ENCODE peak calls at places on chromosomes 13 and 19, in seven cellular contexts. G is natural killer cell; B is stimulated activated CD4-positive, alpha-beta T cell treated with anti-CD3 and anti-CD28 coated beads, Interleukin-15, amount 100 ng/mL, for 1 hour; A is activated B cell treated with CpG ODN at 0.5 μM for 24 hours; I is suprapubic skin; C is NCI-H82; M is fibroblast of villous mesenchyme. V is an unnamed sample.

GRCh38 chr13:113233101-113233500 is 23.7 kb downstream of the CUL4A start:
- DNase-seq in G (no peak), B (no peak), A (no peak), I (no peak), C (no peak), M (no peak), V (no peak)

GRCh38 chr19:43300876-43301765 is 31.8 kb upstream of the PSG9 start:
- DNase-seq in G (no peak), B (no peak), A (no peak), I (no peak), C (no peak), M (no peak), V (no peak)

GRCh38 chr19:2280633-2281264 is 1.2 kb downstream of the PEAK3 start:
- DNase-seq in G (no peak), B (no peak), A (no peak), I (no peak), C (no peak), M (no peak), V (no peak)

GRCh38 chr13:70905035-70905434 is 796.8 kb upstream of the KLHL1 start:
- DNase-seq in G (no peak), B (no peak), A (no peak), I (no peak), C (peak; percentile 16), M (no peak), V (no peak)

GRCh38 chr19:47310819-47311218 is 1.2 kb downstream of the C5AR1 start:
- DNase-seq in G (no peak), B (no peak), A (no peak), I (no peak), C (peak; percentile 54), M (peak; percentile 40), V (no peak)

GRCh38 chr13:28049880-28050871 is 50.2 kb downstream of the FLT3 start:
- DNase-seq in G (no peak), B (no peak), A (no peak), I (no peak), C (no peak), M (no peak), V (no peak)

GRCh38 chr13:46119883-46120614 is 15.2 kb upstream of the CPB2 start:
- DNase-seq in G (no peak), B (no peak), A (no peak), I (no peak), C (peak; percentile 46), M (peak; percentile 70), V (no peak)

GRCh38 chr19:8131517-8131916 is 17.9 kb downstream of the FBN3 start:
- DNase-seq in G (no peak), B (no peak), A (no peak), I (no peak), C (no peak), M (no peak), V (no peak)

GRCh38 chr13:41835871-41836270 is 125.0 kb downstream of the VWA8 start:
- DNase-seq in G (no peak), B (no peak), A (no peak), I (no peak), C (no peak), M (peak; percentile 69), V (no peak)

GRCh38 chr13:41004875-41005693 is 14.0 kb downstream of the ELF1 start:
- DNase-seq in G (no peak), B (no peak), A (no peak), I (no peak), C (no peak), M (peak; percentile 50), V (no peak)

GRCh38 chr19:18596752-18597157 is 8.2 kb downstream of the REX1BD start:
- DNase-seq in G (no peak), B (no peak), A (no peak), I (no peak), C (peak; percentile 85), M (peak; percentile 31), V (no peak)

GRCh38 chr19:21908066-21908465 is 72.1 kb upstream of the ZNF43 start:
- DNase-seq in G (no peak), B (no peak), A (no peak), I (no peak), C (no peak), M (no peak), V (no peak)

GRCh38 chr19:12723643-12724426 is at the start of gene TNPO2:
- DNase-seq in G (peak; percentile 23), B (peak; percentile 38), A (peak; percentile 55), I (no peak), C (peak; percentile 97), M (peak; percentile 63), V (peak; percentile 59)

GRCh38 chr19:50952890-50953289 is at the start of gene KLK5:
- DNase-seq in G (no peak), B (no peak), A (no peak), I (no peak), C (no peak), M (no peak), V (no peak)

GRCh38 chr13:28467886-28468519 is 26.9 kb downstream of the FLT1 start:
- DNase-seq in G (no peak), B (no peak), A (no peak), I (no peak), C (no peak), M (peak; percentile 56), V (no peak)

GRCh38 chr19:51124729-51125128 is at the start of gene SIGLEC9:
- DNase-seq in G (no peak), B (no peak), A (no peak), I (peak; percentile 82), C (no peak), M (no peak), V (no peak)

GRCh38 chr19:39405930-39406655 is 554 bp upstream of the ZFP36 start:
- DNase-seq in G (peak; percentile 72), B (peak; percentile 88), A (peak; percentile 73), I (no peak), C (peak; percentile 66), M (no peak), V (no peak)

GRCh38 chr13:99018418-99019180 is 40.7 kb upstream of the DOCK9 start:
- DNase-seq in G (no peak), B (no peak), A (no peak), I (no peak), C (no peak), M (peak; percentile 47), V (no peak)

GRCh38 chr19:1754651-1755466 is 1.6 kb downstream of the ONECUT3 start:
- DNase-seq in G (no peak), B (no peak), A (no peak), I (no peak), C (no peak), M (no peak), V (no peak)

GRCh38 chr13:73417012-73417615 is 358.3 kb downstream of the KLF5 start:
- DNase-seq in G (no peak), B (no peak), A (no peak), I (no peak), C (peak; percentile 61), M (peak; percentile 14), V (no peak)

GRCh38 chr13:113742445-113743120 is 16.4 kb upstream of the TMEM255B start:
- DNase-seq in G (no peak), B (no peak), A (no peak), I (no peak), C (no peak), M (no peak), V (peak; percentile 61)

GRCh38 chr13:21336609-21337008 is 122.5 kb downstream of the ZDHHC20 start:
- DNase-seq in G (no peak), B (no peak), A (no peak), I (no peak), C (no peak), M (no peak), V (no peak)

GRCh38 chr19:7533281-7533819 is 2.2 kb upstream of the PNPLA6 start:
- DNase-seq in G (no peak), B (no peak), A (no peak), I (no peak), C (no peak), M (peak; percentile 55), V (no peak)

GRCh38 chr19:6235031-6235951 is 44.5 kb downstream of the MLLT1 start:
- DNase-seq in G (no peak), B (no peak), A (no peak), I (no peak), C (no peak), M (no peak), V (no peak)

GRCh38 chr19:32889137-32889934 is 19.8 kb upstream of the SLC7A9 start:
- DNase-seq in G (no peak), B (no peak), A (no peak), I (no peak), C (no peak), M (no peak), V (no peak)

GRCh38 chr13:113105032-113105993 is at the start of gene F7:
- DNase-seq in G (no peak), B (no peak), A (no peak), I (no peak), C (peak; percentile 21), M (peak; percentile 5), V (peak; percentile 51)

GRCh38 chr19:28168557-28168956 is 1044.4 kb downstream of the UQCRFS1 start:
- DNase-seq in G (no peak), B (no peak), A (no peak), I (no peak), C (no peak), M (no peak), V (no peak)

GRCh38 chr19:18153555-18154134 is 682 bp downstream of the PIK3R2 start:
- DNase-seq in G (no peak), B (no peak), A (no peak), I (no peak), C (peak; percentile 55), M (no peak), V (no peak)

GRCh38 chr19:43425567-43426392 is 11.1 kb downstream of the TEX101 start:
- DNase-seq in G (no peak), B (no peak), A (no peak), I (no peak), C (peak; percentile 30), M (peak; percentile 16), V (peak; percentile 92)

GRCh38 chr19:56112313-56112709 is 8.8 kb downstream of the ZNF787 start:
- DNase-seq in G (no peak), B (no peak), A (no peak), I (no peak), C (peak; percentile 74), M (no peak), V (no peak)

GRCh38 chr19:29329460-29330134 is 116.6 kb upstream of the UQCRFS1 start:
- DNase-seq in G (no peak), B (no peak), A (no peak), I (no peak), C (no peak), M (no peak), V (no peak)

GRCh38 chr13:102038787-102039186 is 363.1 kb downstream of the FGF14 start:
- DNase-seq in G (no peak), B (no peak), A (no peak), I (no peak), C (peak; percentile 71), M (no peak), V (no peak)

GRCh38 chr19:12364391-12365093 is 941 bp downstream of the ZNF442 start:
- DNase-seq in G (no peak), B (no peak), A (peak; percentile 16), I (peak; percentile 83), C (no peak), M (peak; percentile 5), V (no peak)

GRCh38 chr13:50073340-50073739 is 58.1 kb downstream of the KCNRG start:
- DNase-seq in G (no peak), B (no peak), A (no peak), I (no peak), C (no peak), M (no peak), V (no peak)

GRCh38 chr13:45851171-45851889 is at the start of gene SIAH3:
- DNase-seq in G (no peak), B (no peak), A (no peak), I (no peak), C (peak; percentile 95), M (peak; percentile 11), V (peak; percentile 56)

V was measured in NCI-H526 treated with DMSO at 0.1 percent for 48 hours.